ENCODE peak calls at places on chromosomes 5 and 9, in six cellular contexts. V is K562, Y is A549, B is GM12878, U is NB4, W is HepG2. F is an unnamed sample.

GRCh38 chr5:60830581-60831127 is 13.4 kb downstream of the ELOVL7 start:
- DNase-seq in V (no peak), Y (no peak), B (no peak), U (no peak), W (no peak), F (no peak)

GRCh38 chr9:93166699-93167098 is 17.2 kb upstream of the WNK2 start:
- DNase-seq in V (no peak), Y (no peak), B (no peak), U (no peak), W (no peak), F (no peak)

GRCh38 chr9:108049026-108049591 is 559.5 kb upstream of the KLF4 start:
- DNase-seq in V (peak), Y (peak), B (no peak), U (no peak), W (no peak), F (peak)

GRCh38 chr9:38183994-38184568 is 115.1 kb upstream of the SHB start:
- DNase-seq in V (peak), Y (no peak), B (no peak), U (peak), W (no peak), F (no peak)

GRCh38 chr5:141846031-141846430 is 32.2 kb downstream of the PCDH1 start:
- DNase-seq in V (peak), Y (no peak), B (no peak), U (no peak), W (no peak), F (no peak)

GRCh38 chr5:175822225-175822624 is 49.2 kb upstream of the CPLX2 start:
- DNase-seq in V (no peak), Y (no peak), B (no peak), U (peak), W (no peak), F (no peak)

GRCh38 chr5:61619777-61620518 is 287.9 kb downstream of the ZSWIM6 start:
- DNase-seq in V (no peak), Y (no peak), B (no peak), U (no peak), W (no peak), F (no peak)

GRCh38 chr5:164341056-164341619 is 835.7 kb downstream of the MAT2B start:
- DNase-seq in V (peak), Y (no peak), B (no peak), U (no peak), W (no peak), F (no peak)

GRCh38 chr5:60177596-60177995 is 284.1 kb upstream of the PDE4D start:
- DNase-seq in V (no peak), Y (no peak), B (no peak), U (no peak), W (no peak), F (no peak)

GRCh38 chr5:30960041-30960440 is 233.4 kb upstream of the CDH6 start:
- DNase-seq in V (no peak), Y (no peak), B (no peak), U (no peak), W (no peak), F (no peak)

GRCh38 chr9:16133556-16134227 is 580.8 kb downstream of the CCDC171 start:
- DNase-seq in V (peak), Y (peak), B (no peak), U (peak), W (peak), F (peak)

GRCh38 chr5:54021413-54022155 is 288.8 kb downstream of the ARL15 start:
- DNase-seq in V (peak), Y (no peak), B (no peak), U (peak), W (no peak), F (peak)
- TF ChIP-seq MAX in V (no peak), Y (no peak), B (no peak), U (no peak), W (no peak), F (no peak)

GRCh38 chr5:86864022-86864421 is 246.3 kb downstream of the COX7C start:
- DNase-seq in V (no peak), Y (no peak), B (no peak), U (no peak), W (no peak), F (no peak)
- TF ChIP-seq MYC in V (no peak), Y (no peak), B (no peak), U (no peak), W (no peak), F (no peak)

DNA sequence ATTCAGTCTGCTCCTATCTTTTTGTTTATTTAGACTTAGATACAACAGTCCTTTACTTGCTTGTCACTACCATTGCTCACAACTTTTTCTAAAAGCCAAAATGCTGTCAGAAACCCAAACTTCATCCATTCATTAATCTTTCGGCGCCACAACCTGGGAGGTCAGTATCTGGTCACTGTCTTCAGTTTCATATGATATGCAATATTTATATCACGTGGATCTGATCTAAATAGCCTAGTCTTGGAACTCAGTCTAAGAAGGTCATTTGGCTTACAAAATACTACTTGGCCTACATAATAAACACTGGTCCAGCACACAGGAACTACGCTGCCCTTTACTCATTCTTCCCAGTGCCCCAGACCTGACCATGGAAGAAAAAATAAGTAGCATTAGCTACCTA is 159.3 kb upstream of the TARS1 start:
- DNase-seq in V (no peak), Y (no peak), B (no peak), U (no peak), W (no peak), F (no peak)
- TF ChIP-seq MAX in V (no peak), Y (no peak), B (no peak), U (no peak), W (no peak), F (no peak)

DNA sequence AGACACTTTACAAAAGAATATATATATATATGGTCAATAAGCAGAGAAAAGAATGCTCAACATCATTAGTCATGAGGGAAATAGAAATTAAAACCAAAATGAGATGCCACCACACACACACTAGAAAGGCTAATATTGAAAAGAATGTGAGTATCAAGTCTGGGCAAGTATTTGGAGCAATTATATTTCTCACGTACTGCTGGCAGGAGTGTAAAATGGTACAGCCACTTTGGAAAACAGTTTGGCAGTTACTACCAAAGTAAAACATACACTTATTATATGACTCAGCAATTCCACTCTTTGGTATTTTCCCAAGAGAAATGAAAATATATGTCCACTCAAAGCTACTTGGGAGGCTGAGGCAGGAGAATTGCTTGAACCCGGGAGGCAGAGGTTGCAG is 29.8 kb downstream of the NEUROG1 start:
- DNase-seq in V (no peak), Y (no peak), B (no peak), U (no peak), W (no peak), F (no peak)
- TF ChIP-seq MYC in V (no peak), Y (no peak), B (no peak), U (no peak), W (no peak), F (no peak)